ENCODE peak calls at places on chromosomes 3 and 15, in eight cellular contexts. A is GDM1; H is testis; U is ecto neural progenitor cell; S is MV-4-11; V is activated CD8-positive, alpha-beta memory T cell treated with anti-CD3 and anti-CD28 coated beads, Interleukin-2, amount 50 U/mL, for 48 hours; Q is COR-L47; F is NCI-H524. W is an unnamed sample.

GRCh38 chr15:47750030-47750739 is 32.9 kb downstream of the SEMA6D start:
- DNase-seq in Q (no peak), U (no peak), S (no peak), F (no peak), V (no peak), H (no peak), A (no peak), W (no peak)

GRCh38 chr15:48681274-48681840 is 35.8 kb upstream of the FBN1 start:
- DNase-seq in H (no peak), V (no peak), U (no peak), Q (peak; percentile 7), F (no peak), S (no peak), A (no peak), W (no peak)

GRCh38 chr3:58580826-58581327 is 3.7 kb upstream of the FAM107A start:
- DNase-seq in V (no peak), S (no peak), F (no peak), H (no peak), U (peak; percentile 81), Q (no peak), A (no peak), W (no peak)

GRCh38 chr3:86787091-86787490 is 203.9 kb downstream of the VGLL3 start:
- DNase-seq in S (no peak), V (no peak), H (no peak), F (no peak), Q (no peak), A (no peak), U (no peak), W (no peak)

GRCh38 chr15:77546050-77546501 is 86.6 kb downstream of the LINGO1 start:
- DNase-seq in U (no peak), S (peak; percentile 70), Q (no peak), V (no peak), F (no peak), A (peak; percentile 61), H (peak; percentile 77), W (no peak)

GRCh38 chr3:6805236-6805635 is 55.7 kb upstream of the GRM7 start:
- DNase-seq in F (no peak), Q (no peak), S (no peak), V (no peak), U (no peak), H (no peak), A (no peak), W (no peak)

GRCh38 chr3:137770821-137771399 is 6.8 kb downstream of the SOX14 start:
- DNase-seq in F (peak; percentile 84), V (peak; percentile 53), U (peak; percentile 68), S (no peak), H (no peak), A (no peak), Q (no peak), W (no peak)

GRCh38 chr15:31279221-31280036 is 47.2 kb upstream of the KLF13 start:
- DNase-seq in H (peak; percentile 19), A (no peak), S (no peak), Q (no peak), V (no peak), U (no peak), F (peak; percentile 56), W (no peak)

GRCh38 chr15:91517491-91518200 is 335.9 kb upstream of the SLCO3A1 start:
- DNase-seq in F (no peak), A (peak; percentile 48), U (no peak), H (no peak), V (no peak), S (peak; percentile 70), Q (no peak), W (no peak)

GRCh38 chr15:65211157-65211982 is at the start of gene CILP:
- DNase-seq in A (no peak), V (no peak), S (no peak), Q (peak; percentile 47), F (peak; percentile 82), U (no peak), H (peak; percentile 68), W (no peak)

GRCh38 chr15:63600001-63600645 is 2.9 kb downstream of the FBXL22 start:
- DNase-seq in Q (peak; percentile 40), S (peak; percentile 28), H (no peak), A (no peak), V (no peak), F (no peak), U (no peak), W (no peak)

GRCh38 chr3:9218514-9218846 is 31.0 kb downstream of the SRGAP3 start:
- DNase-seq in V (no peak), S (no peak), Q (no peak), A (no peak), U (no peak), H (no peak), F (no peak), W (no peak)

GRCh38 chr3:195178124-195178910 is 92.6 kb downstream of the XXYLT1 start:
- DNase-seq in Q (peak; percentile 85), A (peak; percentile 92), U (no peak), V (no peak), S (no peak), H (peak; percentile 26), F (no peak), W (no peak)

W was measured in NCI-H2171.